ENCODE peak calls at places on chromosomes 6 and 20, in eight cellular contexts. A is cardiac muscle cell; G is stomach; N is IMR-90; U is CD8-positive, alpha-beta memory T cell; K is adrenal gland; L is spleen; Z is DND-41. C is an unnamed sample.

GRCh38 chr6:157670466-157671186 is 152.4 kb upstream of the SNX9 start:
- DNase-seq in U (no peak), K (no peak), N (no peak), L (peak; percentile 27), G (no peak), Z (no peak), A (peak; percentile 50), C (no peak)

GRCh38 chr6:73854998-73855718 is 159.2 kb downstream of the CD109 start:
- DNase-seq in L (no peak), N (peak; percentile 73), U (no peak), K (peak; percentile 36), Z (no peak), A (peak; percentile 86), G (no peak), C (no peak)

GRCh38 chr6:138237463-138237862 is 19.2 kb upstream of the PBOV1 start:
- DNase-seq in L (no peak), N (no peak), A (no peak), U (no peak), Z (no peak), G (no peak), K (no peak), C (no peak)

GRCh38 chr6:35084041-35084491 is 57.1 kb downstream of the TCP11 start:
- DNase-seq in L (peak; percentile 61), N (no peak), U (no peak), K (no peak), A (no peak), G (no peak), Z (no peak), C (no peak)

GRCh38 chr6:12602951-12603710 is 113.4 kb upstream of the PHACTR1 start:
- DNase-seq in N (peak; percentile 77), L (no peak), U (no peak), G (peak; percentile 34), K (peak; percentile 24), A (peak; percentile 92), Z (no peak), C (no peak)

GRCh38 chr20:6767166-6767535 is 335 bp upstream of the BMP2 start:
- DNase-seq in Z (no peak), G (no peak), U (no peak), N (no peak), K (no peak), L (no peak), A (no peak), C (no peak)

GRCh38 chr20:34401741-34402455 is 38.8 kb downstream of the ITCH start:
- DNase-seq in U (no peak), Z (no peak), N (no peak), A (no peak), K (no peak), G (no peak), L (no peak), C (no peak)

GRCh38 chr6:83019741-83020140 is 45.9 kb downstream of the UBE3D start:
- DNase-seq in G (no peak), L (no peak), K (no peak), U (no peak), N (no peak), Z (no peak), A (no peak), C (no peak)

GRCh38 chr20:35200255-35200654 is 26.2 kb upstream of the MMP24 start:
- DNase-seq in G (no peak), Z (no peak), U (no peak), K (no peak), A (peak; percentile 67), N (peak; percentile 87), L (no peak), C (no peak)

GRCh38 chr20:44723391-44723790 is 8.2 kb downstream of the CCN5 start:
- DNase-seq in K (no peak), A (peak; percentile 42), N (no peak), G (no peak), U (no peak), Z (no peak), L (no peak), C (no peak)

GRCh38 chr6:10215711-10216110 is 199.2 kb downstream of the TFAP2A start:
- DNase-seq in N (no peak), A (no peak), L (no peak), G (no peak), Z (no peak), K (no peak), U (no peak), C (no peak)

GRCh38 chr6:26576407-26576843 is 20.3 kb upstream of the ABT1 start:
- DNase-seq in G (no peak), Z (no peak), A (peak; percentile 6), K (no peak), N (no peak), U (no peak), L (no peak), C (no peak)

GRCh38 chr6:71404967-71405278 is 116.3 kb downstream of the OGFRL1 start:
- DNase-seq in L (no peak), K (no peak), Z (no peak), G (no peak), N (no peak), A (no peak), U (no peak), C (no peak)

GRCh38 chr6:71402101-71402500 is 113.5 kb downstream of the OGFRL1 start:
- DNase-seq in N (no peak), U (no peak), L (no peak), A (no peak), K (no peak), G (no peak), Z (no peak), C (no peak)

GRCh38 chr6:71404145-71404966 is 115.7 kb downstream of the OGFRL1 start:
- DNase-seq in L (no peak), N (peak; percentile 76), K (no peak), U (no peak), A (peak; percentile 88), Z (no peak), G (no peak), C (no peak)

GRCh38 chr6:71403422-71404134 is 115.0 kb downstream of the OGFRL1 start:
- DNase-seq in K (no peak), U (no peak), G (no peak), N (no peak), A (peak; percentile 44), Z (no peak), L (no peak), C (no peak)

GRCh38 chr6:71400852-71401251 is 112.2 kb downstream of the OGFRL1 start:
- DNase-seq in A (no peak), N (peak; percentile 29), Z (no peak), G (no peak), U (no peak), L (no peak), K (no peak), C (no peak)
- H3K4me1 ChIP-seq in A (peaks cover 13% of the 10 kb centered on the region), N (peaks cover 12% of the 10 kb centered on the region), Z (no peaks in the 10 kb centered on the region), G (peaks cover 24% of the 10 kb centered on the region), U (no peaks in the 10 kb centered on the region), L (peaks cover 7% of the 10 kb centered on the region), K (peaks cover 20% of the 10 kb centered on the region), C (no peaks in the 10 kb centered on the region)

GRCh38 chr6:124073820-124074587 is 270.3 kb downstream of the NKAIN2 start:
- DNase-seq in N (no peak), A (no peak), U (no peak), G (no peak), K (no peak), Z (no peak), L (no peak), C (no peak)
- H3K27ac ChIP-seq in N (no peak overlapping the region), A (no peak overlapping the region), U (no peak overlapping the region), G (no peak overlapping the region), K (no peak overlapping the region), Z (no peak overlapping the region), L (no peak overlapping the region), C (no peak overlapping the region)

DNA sequence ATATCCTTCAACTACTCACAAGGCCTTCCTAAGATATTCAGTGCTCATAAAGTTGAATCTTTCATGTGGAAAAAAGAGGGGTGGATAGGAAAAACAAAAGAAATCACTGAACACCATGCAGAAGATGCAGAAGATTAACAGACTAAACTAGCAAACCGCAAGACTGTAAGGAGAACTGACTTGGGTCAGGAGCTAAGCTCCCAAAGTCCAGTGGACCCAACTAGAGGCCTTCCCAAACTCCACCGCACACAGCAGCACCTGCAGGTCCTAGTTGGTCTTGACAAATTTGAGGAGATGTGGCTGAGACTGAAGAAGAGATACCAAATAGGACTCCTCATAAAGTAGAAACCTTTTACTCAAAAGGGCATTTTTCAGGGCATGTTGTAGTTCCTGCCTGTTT is 3.3 kb downstream of the RIPK1 start:
- DNase-seq in L (no peak), N (no peak), A (no peak), U (no peak), K (no peak), G (no peak), Z (no peak), C (no peak)
- H3K4me1 ChIP-seq in L (peaks cover 63% of the 10 kb centered on the region), N (peaks cover 10% of the 10 kb centered on the region), A (peaks cover 8% of the 10 kb centered on the region), U (peaks cover 39% of the 10 kb centered on the region), K (peaks cover 39% of the 10 kb centered on the region), G (peaks cover 28% of the 10 kb centered on the region), Z (peaks cover 51% of the 10 kb centered on the region), C (peaks cover 49% of the 10 kb centered on the region)

DNA sequence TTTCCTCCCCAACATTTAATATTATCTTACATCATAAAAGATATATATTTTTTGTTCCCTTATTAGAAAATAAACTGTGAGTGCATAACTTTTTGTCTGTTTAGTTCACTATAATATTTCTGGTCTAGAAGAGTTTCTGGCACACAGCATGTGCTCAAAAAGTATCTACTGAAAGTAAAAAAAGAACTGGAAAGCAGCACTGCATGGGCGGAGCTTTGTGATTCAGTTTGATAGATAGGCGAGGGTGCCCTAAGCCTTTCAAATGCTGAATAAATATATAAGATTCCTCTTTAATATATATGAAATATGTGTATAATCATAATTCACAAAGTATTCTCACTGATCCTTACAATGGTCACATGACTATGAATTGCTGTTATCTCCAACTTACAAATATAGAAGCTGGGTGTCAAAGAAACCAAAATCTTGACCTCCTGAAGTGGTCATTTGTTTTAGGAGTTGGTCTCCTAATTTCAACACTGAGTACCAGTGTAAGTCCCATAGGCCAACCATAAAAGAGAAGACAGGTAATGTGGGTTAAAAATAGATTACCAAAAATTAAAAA is 50.8 kb downstream of the OR2B2 start:
- DNase-seq in Z (no peak), K (no peak), L (no peak), G (no peak), N (no peak), A (no peak), U (no peak), C (no peak)
- H3K27ac ChIP-seq in Z (no peak overlapping the region), K (no peak overlapping the region), L (no peak overlapping the region), G (no peak overlapping the region), N (no peak overlapping the region), A (no peak overlapping the region), U (no peak overlapping the region), C (no peak overlapping the region)

GRCh38 chr20:58344741-58345140 is 35.2 kb downstream of the RAB22A start:
- DNase-seq in U (no peak), G (no peak), N (peak; percentile 71), A (peak; percentile 21), L (no peak), Z (no peak), K (no peak), C (no peak)

GRCh38 chr20:58340151-58340550 is 30.6 kb downstream of the RAB22A start:
- DNase-seq in N (no peak), K (no peak), A (no peak), L (no peak), G (no peak), U (no peak), Z (no peak), C (no peak)

GRCh38 chr20:58339741-58340140 is 30.2 kb downstream of the RAB22A start:
- DNase-seq in A (no peak), U (no peak), L (no peak), G (no peak), K (no peak), Z (no peak), N (no peak), C (no peak)

GRCh38 chr20:58340853-58341252 is 31.3 kb downstream of the RAB22A start:
- DNase-seq in L (no peak), Z (no peak), K (no peak), N (peak; percentile 28), U (no peak), G (no peak), A (no peak), C (no peak)

GRCh38 chr20:58342104-58342945 is 32.8 kb downstream of the RAB22A start:
- DNase-seq in U (no peak), G (no peak), A (peak; percentile 35), L (no peak), N (peak; percentile 67), K (no peak), Z (no peak), C (no peak)
- H3K4me1 ChIP-seq in U (peaks cover 11% of the 10 kb centered on the region), G (no peaks in the 10 kb centered on the region), A (no peaks in the 10 kb centered on the region), L (peaks cover 6% of the 10 kb centered on the region), N (peaks cover 19% of the 10 kb centered on the region), K (peaks cover 23% of the 10 kb centered on the region), Z (no peaks in the 10 kb centered on the region), C (no peaks in the 10 kb centered on the region)